ENCODE peak calls at places on chromosome 19, in eight cellular contexts. O, Q, V, C, X, T, D and I are unnamed samples. For H3K4me1, the result is how much of the 10 kb centered on the place peaks cover.

GRCh38 chr19:35253316-35254286 is 4.8 kb downstream of the LSR start:
- DNase-seq in O (peak), Q (no peak), V (no peak), C (no peak), X (no peak), T (no peak), D (no peak), I (peak)

GRCh38 chr19:2083174-2083854 is 12.8 kb downstream of the MOB3A start:
- DNase-seq in O (peak), Q (no peak), V (no peak), C (no peak), X (peak), T (no peak), D (no peak), I (no peak)

GRCh38 chr19:40424637-40425449 is 949 bp downstream of the SERTAD1 start:
- DNase-seq in O (peak), Q (peak), V (no peak), C (no peak), X (no peak), T (no peak), D (peak), I (no peak)

GRCh38 chr19:36894849-36895383 is 21.2 kb downstream of the ZNF829 start:
- DNase-seq in O (no peak), Q (no peak), V (no peak), C (no peak), X (no peak), T (no peak), D (no peak), I (no peak)

GRCh38 chr19:14476307-14476662 is 1.1 kb upstream of the PTGER1 start:
- DNase-seq in O (no peak), Q (no peak), V (no peak), C (no peak), X (no peak), T (no peak), D (no peak), I (no peak)

GRCh38 chr19:13817615-13818371 is 22.6 kb downstream of the ZSWIM4 start:
- DNase-seq in O (peak), Q (no peak), V (no peak), C (no peak), X (no peak), T (no peak), D (peak), I (peak)

GRCh38 chr19:855566-856120 is 3.5 kb downstream of the ELANE start:
- DNase-seq in O (peak), Q (no peak), V (no peak), C (no peak), X (no peak), T (no peak), D (no peak), I (no peak)

GRCh38 chr19:50362656-50363424 is 2.6 kb downstream of the NAPSA start:
- DNase-seq in O (no peak), Q (no peak), V (no peak), C (no peak), X (no peak), T (no peak), D (no peak), I (no peak)

GRCh38 chr19:55341191-55342043 is 1.7 kb downstream of the KMT5C start:
- DNase-seq in O (peak), Q (peak), V (no peak), C (no peak), X (peak), T (peak), D (peak), I (peak)

GRCh38 chr19:34319230-34319585 is 45.8 kb upstream of the GPI start:
- DNase-seq in O (no peak), Q (no peak), V (no peak), C (no peak), X (no peak), T (peak), D (no peak), I (no peak)

GRCh38 chr19:42048992-42049391 is 21.0 kb downstream of the GRIK5 start:
- DNase-seq in O (no peak), Q (no peak), V (no peak), C (no peak), X (no peak), T (no peak), D (no peak), I (no peak)

GRCh38 chr19:1307320-1307719 is 21.6 kb downstream of the EFNA2 start:
- DNase-seq in O (no peak), Q (no peak), V (no peak), C (no peak), X (no peak), T (no peak), D (no peak), I (peak)

GRCh38 chr19:38290631-38291147 is 13.4 kb upstream of the C19orf33 start:
- DNase-seq in O (no peak), Q (peak), V (no peak), C (no peak), X (no peak), T (peak), D (no peak), I (peak)

GRCh38 chr19:52200044-52200443 is 10.2 kb downstream of the PPP2R1A start:
- DNase-seq in O (no peak), Q (peak), V (no peak), C (peak), X (peak), T (peak), D (no peak), I (no peak)

GRCh38 chr19:10758978-10759377 is 41.1 kb downstream of the DNM2 start:
- DNase-seq in O (peak), Q (no peak), V (no peak), C (no peak), X (no peak), T (no peak), D (no peak), I (no peak)

GRCh38 chr19:8304841-8305621 is 3.1 kb downstream of the CD320 start:
- DNase-seq in O (peak), Q (no peak), V (peak), C (no peak), X (peak), T (no peak), D (peak), I (peak)

GRCh38 chr19:51460164-51460992 is 2.1 kb upstream of the SIGLEC8 start:
- DNase-seq in O (no peak), Q (peak), V (no peak), C (no peak), X (no peak), T (no peak), D (peak), I (no peak)

GRCh38 chr19:16088985-16089846 is 12.9 kb downstream of the TPM4 start:
- DNase-seq in O (no peak), Q (no peak), V (no peak), C (no peak), X (no peak), T (no peak), D (no peak), I (no peak)

GRCh38 chr19:38055655-38056521 is 148.9 kb downstream of the SIPA1L3 start:
- DNase-seq in O (no peak), Q (no peak), V (no peak), C (no peak), X (no peak), T (no peak), D (peak), I (no peak)

GRCh38 chr19:6127716-6128335 is 7.6 kb upstream of the ACSBG2 start:
- DNase-seq in O (no peak), Q (no peak), V (no peak), C (no peak), X (no peak), T (no peak), D (no peak), I (no peak)

GRCh38 chr19:6803036-6803404 is 30.5 kb downstream of the VAV1 start:
- DNase-seq in O (no peak), Q (no peak), V (no peak), C (no peak), X (no peak), T (no peak), D (no peak), I (no peak)

GRCh38 chr19:15161028-15161984 is 39.5 kb downstream of the NOTCH3 start:
- DNase-seq in O (no peak), Q (no peak), V (no peak), C (no peak), X (no peak), T (no peak), D (no peak), I (no peak)

GRCh38 chr19:1468274-1469199 is 10.5 kb downstream of the C19orf25 start:
- DNase-seq in O (peak), Q (no peak), V (no peak), C (no peak), X (no peak), T (peak), D (peak), I (peak)

GRCh38 chr19:12880551-12881171 is 588 bp downstream of the DNASE2 start:
- DNase-seq in O (peak), Q (peak), V (peak), C (no peak), X (peak), T (no peak), D (peak), I (peak)

GRCh38 chr19:43767818-43768217 is 13.0 kb downstream of the KCNN4 start:
- DNase-seq in O (no peak), Q (no peak), V (no peak), C (no peak), X (no peak), T (no peak), D (no peak), I (no peak)

GRCh38 chr19:52494518-52494917 is 33.0 kb upstream of the ZNF808 start:
- DNase-seq in O (no peak), Q (no peak), V (no peak), C (no peak), X (no peak), T (no peak), D (no peak), I (no peak)

GRCh38 chr19:55443045-55443823 is at the start of gene SHISA7:
- DNase-seq in O (no peak), Q (no peak), V (no peak), C (no peak), X (no peak), T (no peak), D (peak), I (no peak)

GRCh38 chr19:2798733-2799132 is 13.4 kb downstream of the THOP1 start:
- DNase-seq in O (peak), Q (peak), V (no peak), C (no peak), X (no peak), T (no peak), D (no peak), I (no peak)

GRCh38 chr19:23527797-23528196 is 132.5 kb upstream of the ZNF91 start:
- DNase-seq in O (no peak), Q (no peak), V (no peak), C (no peak), X (no peak), T (peak), D (no peak), I (no peak)

GRCh38 chr19:2255982-2256685 is at the start of gene JSRP1:
- DNase-seq in O (peak), Q (no peak), V (no peak), C (no peak), X (no peak), T (no peak), D (no peak), I (no peak)

GRCh38 chr19:23916991-23917390 is 2.3 kb downstream of the ZNF726 start:
- DNase-seq in O (no peak), Q (peak), V (no peak), C (no peak), X (no peak), T (peak), D (no peak), I (no peak)

GRCh38 chr19:10270180-10270615 is 722 bp upstream of the ICAM1 start:
- DNase-seq in O (peak), Q (peak), V (peak), C (peak), X (peak), T (no peak), D (peak), I (peak)

GRCh38 chr19:35344511-35345031 is 3.1 kb upstream of the FFAR1 start:
- DNase-seq in O (peak), Q (no peak), V (peak), C (no peak), X (no peak), T (no peak), D (no peak), I (no peak)

GRCh38 chr19:35476149-35476548 is 14.1 kb downstream of the KRTDAP start:
- DNase-seq in O (no peak), Q (no peak), V (no peak), C (no peak), X (no peak), T (peak), D (peak), I (no peak)

GRCh38 chr19:39341720-39342604 is at the start of gene SAMD4B:
- DNase-seq in O (peak), Q (peak), V (peak), C (peak), X (peak), T (peak), D (peak), I (peak)

GRCh38 chr19:39339636-39340035 is 2.6 kb upstream of the SAMD4B start:
- DNase-seq in O (no peak), Q (no peak), V (no peak), C (no peak), X (no peak), T (no peak), D (no peak), I (no peak)

GRCh38 chr19:39341122-39341719 is 1.0 kb upstream of the SAMD4B start:
- DNase-seq in O (no peak), Q (peak), V (peak), C (no peak), X (peak), T (no peak), D (peak), I (no peak)

GRCh38 chr19:39345956-39346355 is 3.7 kb downstream of the SAMD4B start:
- DNase-seq in O (no peak), Q (no peak), V (no peak), C (no peak), X (no peak), T (no peak), D (no peak), I (no peak)

DNA sequence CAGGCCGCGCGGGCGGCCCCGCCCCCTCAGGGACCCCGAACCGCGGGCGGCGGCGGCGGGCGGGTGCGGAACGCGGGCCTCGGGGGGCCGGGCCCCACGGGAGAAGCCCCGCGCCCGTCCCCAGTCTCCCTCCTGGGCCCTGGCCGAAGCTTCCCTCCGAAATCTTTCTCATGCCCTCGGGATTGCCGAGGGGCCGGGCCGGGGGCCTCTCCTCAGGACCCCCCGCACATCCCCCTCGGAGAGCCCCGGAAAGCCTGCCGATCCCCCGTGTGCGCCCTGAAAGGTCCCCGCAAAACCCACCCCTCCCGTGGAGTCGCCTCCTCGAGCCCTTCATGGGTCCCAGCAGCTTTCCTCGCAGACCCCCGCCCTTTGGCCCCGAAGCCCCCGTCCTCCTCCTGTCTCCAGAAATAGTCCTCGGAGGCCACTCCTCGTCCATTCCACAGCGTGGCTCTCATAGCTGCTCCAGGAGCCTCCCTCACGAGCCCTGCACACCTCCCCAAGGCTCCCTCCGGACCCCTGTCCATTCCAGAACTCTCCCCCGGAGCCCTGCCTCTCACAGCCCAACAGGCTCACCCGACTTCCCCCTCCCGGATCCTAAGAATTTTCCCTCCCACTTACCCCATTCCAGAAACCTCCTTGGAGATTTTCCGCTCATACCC is 555 bp downstream of the SAMD4B start:
- DNase-seq in O (peak), Q (peak), V (peak), C (no peak), X (peak), T (no peak), D (peak), I (peak)
- H3K4me1 ChIP-seq in O (under half), Q (under half), V (under half), C (under half), X (under half), T (under half), D (under half), I (under half)

GRCh38 chr19:17915940-17916593 is 16.7 kb upstream of the CCDC124 start:
- DNase-seq in O (no peak), Q (no peak), V (no peak), C (no peak), X (no peak), T (peak), D (no peak), I (no peak)
- H3K27ac ChIP-seq in O (no peak), Q (no peak), V (no peak), C (no peak), X (no peak), T (no peak), D (no peak), I (no peak)

GRCh38 chr19:29667390-29667783 is 2.1 kb downstream of the PLEKHF1 start:
- DNase-seq in O (no peak), Q (no peak), V (no peak), C (no peak), X (no peak), T (no peak), D (no peak), I (no peak)
- H3K4me3 ChIP-seq in O (no peak), Q (no peak), V (no peak), C (peak), X (peak), T (no peak), D (no peak), I (no peak)

GRCh38 chr19:28063702-28064101 is 1149.2 kb downstream of the UQCRFS1 start:
- DNase-seq in O (no peak), Q (no peak), V (no peak), C (no peak), X (no peak), T (no peak), D (no peak), I (no peak)

GRCh38 chr19:28066161-28066560 is 1146.8 kb downstream of the UQCRFS1 start:
- DNase-seq in O (no peak), Q (no peak), V (no peak), C (no peak), X (no peak), T (no peak), D (no peak), I (no peak)

GRCh38 chr19:28065026-28065425 is 1147.9 kb downstream of the UQCRFS1 start:
- DNase-seq in O (no peak), Q (no peak), V (no peak), C (no peak), X (no peak), T (no peak), D (no peak), I (no peak)

GRCh38 chr19:28067882-28068281 is 1145.1 kb downstream of the UQCRFS1 start:
- DNase-seq in O (no peak), Q (no peak), V (no peak), C (no peak), X (no peak), T (no peak), D (no peak), I (no peak)

DNA sequence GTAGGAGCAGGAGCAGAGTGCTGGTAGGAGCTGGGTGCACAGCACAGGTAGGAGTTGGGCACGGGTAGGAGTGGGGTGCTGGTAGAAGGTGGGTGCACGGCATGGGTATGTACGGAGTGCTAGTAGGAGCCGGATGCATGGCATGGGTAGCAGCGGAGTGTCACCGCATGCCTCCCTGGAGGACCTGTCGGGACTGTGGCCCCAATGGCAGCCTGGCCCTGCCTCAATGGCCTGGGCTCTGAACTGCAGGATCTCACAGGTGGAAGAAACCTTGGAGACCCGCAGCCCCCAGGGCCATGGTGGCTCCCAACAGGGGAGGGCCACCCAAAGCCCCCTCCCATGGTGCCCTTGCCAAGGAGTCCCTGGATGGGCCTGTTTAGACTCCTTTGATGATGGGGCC is 1146.0 kb downstream of the UQCRFS1 start:
- DNase-seq in O (no peak), Q (no peak), V (no peak), C (no peak), X (no peak), T (no peak), D (no peak), I (no peak)
- H3K4me1 ChIP-seq in O (under half), Q (under half), V (under half), C (under half), X (under half), T (under half), D (under half), I (under half)

DNA sequence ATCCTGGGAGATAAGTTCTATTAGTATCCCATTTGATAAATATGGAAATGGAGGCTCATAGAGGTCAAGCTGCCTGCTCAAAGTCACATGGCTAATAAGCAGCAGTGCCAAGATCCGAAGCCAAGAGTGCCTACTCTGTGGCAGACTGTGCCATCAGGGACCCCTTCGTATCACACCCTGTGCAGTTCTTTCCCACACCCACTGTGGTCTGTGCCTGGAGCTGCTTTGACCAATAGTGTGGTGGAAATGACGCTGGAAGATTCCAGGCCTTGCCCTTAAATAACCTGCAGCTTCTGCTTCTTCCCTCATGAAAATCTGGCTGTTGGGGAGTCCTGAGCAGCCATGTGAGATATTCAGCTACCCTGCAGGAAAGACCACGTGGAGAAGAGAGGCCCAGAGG is 10.1 kb downstream of the OPA3 start:
- DNase-seq in O (no peak), Q (no peak), V (no peak), C (no peak), X (no peak), T (no peak), D (no peak), I (no peak)
- H3K27ac ChIP-seq in O (peak), Q (no peak), V (no peak), C (no peak), X (no peak), T (peak), D (no peak), I (peak)

DNA sequence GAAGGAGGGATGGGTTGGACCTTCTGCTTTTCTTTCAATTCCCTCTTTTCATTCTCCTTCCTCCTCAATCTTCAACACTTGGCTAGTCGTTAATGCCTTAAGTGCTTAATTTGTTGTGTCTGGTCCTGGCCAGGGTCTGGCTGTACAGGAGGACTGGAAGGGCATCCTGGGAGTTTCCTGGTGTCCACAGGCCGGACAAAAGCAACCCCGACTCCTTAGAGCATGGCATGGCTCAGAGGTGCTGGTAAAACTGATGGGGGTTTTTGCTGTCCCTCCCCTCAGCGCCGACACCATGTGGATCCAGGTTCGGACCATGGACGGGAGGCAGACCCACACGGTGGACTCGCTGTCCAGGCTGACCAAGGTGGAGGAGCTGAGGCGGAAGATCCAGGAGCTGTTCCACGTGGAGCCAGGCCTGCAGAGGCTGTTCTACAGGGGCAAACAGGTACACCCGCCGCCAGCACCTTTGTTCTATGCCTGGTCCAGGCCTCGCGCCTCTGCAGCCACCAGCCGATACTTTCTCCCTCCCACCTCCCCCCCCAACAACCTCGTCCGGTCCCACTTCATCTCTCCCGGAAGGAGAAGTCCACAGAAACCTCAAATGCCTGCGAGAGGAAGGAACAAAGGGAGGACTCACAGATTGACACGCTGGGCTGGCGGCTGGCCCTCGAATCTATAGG is 1.4 kb downstream of the UHRF1 start:
- DNase-seq in O (no peak), Q (peak), V (no peak), C (no peak), X (no peak), T (no peak), D (peak), I (no peak)
- H3K4me3 ChIP-seq in O (peak), Q (peak), V (peak), C (peak), X (peak), T (peak), D (peak), I (peak)

GRCh38 chr19:54162884-54163283 is 3.4 kb upstream of the LENG1 start:
- DNase-seq in O (peak), Q (no peak), V (peak), C (no peak), X (no peak), T (no peak), D (no peak), I (no peak)
- H3K4me1 ChIP-seq in O (under half), Q (under half), V (under half), C (under half), X (under half), T (under half), D (under half), I (under half)

GRCh38 chr19:19433666-19434213 is 28.3 kb downstream of the GATAD2A start:
- DNase-seq in O (no peak), Q (no peak), V (no peak), C (no peak), X (no peak), T (no peak), D (no peak), I (no peak)
- H3K27ac ChIP-seq in O (peak), Q (peak), V (peak), C (peak), X (no peak), T (no peak), D (no peak), I (peak)

GRCh38 chr19:57599377-57599760 is 316 bp upstream of the ZNF530 start:
- DNase-seq in O (no peak), Q (no peak), V (no peak), C (no peak), X (no peak), T (no peak), D (no peak), I (no peak)
- H3K4me3 ChIP-seq in O (peak), Q (peak), V (peak), C (peak), X (peak), T (peak), D (peak), I (no peak)